ENCODE peak calls at places on chromosomes 13 and 19, in eight cellular contexts. Z is right atrium auricular region; D is psoas muscle; E is coronary artery; B is CD8-positive, alpha-beta T cell; H is IMR-90; Y is heart left ventricle; F is heart right ventricle. R is an unnamed sample.

GRCh38 chr19:53917356-53917755 is 8.3 kb downstream of the CACNG7 start:
- DNase-seq in Z (no peak), D (no peak), E (no peak), B (no peak), H (no peak), Y (no peak), F (no peak), R (no peak)

GRCh38 chr19:41376241-41376997 is at the start of gene TMEM91:
- DNase-seq in Z (no peak), D (peak; percentile 52), E (no peak), B (no peak), H (no peak), Y (peak; percentile 32), F (peak; percentile 29), R (no peak)

GRCh38 chr13:80562423-80562822 is 221.5 kb upstream of the SPRY2 start:
- DNase-seq in Z (no peak), D (no peak), E (no peak), B (no peak), H (no peak), Y (no peak), F (no peak), R (no peak)

GRCh38 chr13:31638577-31638976 is 100.7 kb upstream of the RXFP2 start:
- DNase-seq in Z (no peak), D (no peak), E (no peak), B (no peak), H (peak; percentile 65), Y (no peak), F (peak; percentile 8), R (no peak)

GRCh38 chr19:53432088-53432661 is 391 bp downstream of the ZNF761 start:
- DNase-seq in Z (peak; percentile 60), D (peak; percentile 48), E (peak; percentile 76), B (no peak), H (peak; percentile 13), Y (peak; percentile 24), F (peak; percentile 21), R (no peak)

GRCh38 chr13:75258159-75258782 is 223.7 kb downstream of the TBC1D4 start:
- DNase-seq in Z (no peak), D (no peak), E (no peak), B (no peak), H (peak; percentile 55), Y (no peak), F (no peak), R (peak; percentile 4)

GRCh38 chr13:33380487-33381079 is 95.0 kb upstream of the STARD13 start:
- DNase-seq in Z (no peak), D (no peak), E (no peak), B (no peak), H (no peak), Y (no peak), F (no peak), R (no peak)

GRCh38 chr13:99119686-99120085 is 81.0 kb upstream of the UBAC2 start:
- DNase-seq in Z (no peak), D (no peak), E (no peak), B (no peak), H (no peak), Y (no peak), F (no peak), R (no peak)

GRCh38 chr19:38451036-38451435 is 17.5 kb downstream of the RYR1 start:
- DNase-seq in Z (no peak), D (no peak), E (no peak), B (no peak), H (no peak), Y (no peak), F (no peak), R (no peak)

GRCh38 chr19:11483176-11484111 is 2.6 kb upstream of the ELAVL3 start:
- DNase-seq in Z (no peak), D (no peak), E (no peak), B (no peak), H (no peak), Y (no peak), F (no peak), R (no peak)

GRCh38 chr19:54646331-54646841 is 16.1 kb downstream of the LILRB1 start:
- DNase-seq in Z (no peak), D (no peak), E (no peak), B (peak; percentile 21), H (no peak), Y (no peak), F (no peak), R (no peak)

GRCh38 chr19:32676186-32676894 is 692 bp downstream of the RGS9BP start:
- DNase-seq in Z (no peak), D (no peak), E (no peak), B (no peak), H (no peak), Y (no peak), F (no peak), R (no peak)

GRCh38 chr13:33479066-33479465 is 193.5 kb upstream of the STARD13 start:
- DNase-seq in Z (no peak), D (no peak), E (no peak), B (no peak), H (no peak), Y (no peak), F (no peak), R (no peak)

GRCh38 chr19:16676101-16676798 is 15.3 kb downstream of the TMEM38A start:
- DNase-seq in Z (no peak), D (no peak), E (no peak), B (no peak), H (no peak), Y (no peak), F (no peak), R (no peak)

GRCh38 chr13:98297043-98297442 is 120.0 kb upstream of the RNF113B start:
- DNase-seq in Z (no peak), D (no peak), E (no peak), B (no peak), H (no peak), Y (no peak), F (no peak), R (peak; percentile 63)

GRCh38 chr13:112779856-112780604 is 90.2 kb downstream of the ATP11A start:
- DNase-seq in Z (peak; percentile 54), D (no peak), E (no peak), B (no peak), H (peak; percentile 52), Y (no peak), F (no peak), R (no peak)

GRCh38 chr13:23488442-23488841 is 54.9 kb upstream of the SACS start:
- DNase-seq in Z (no peak), D (no peak), E (no peak), B (no peak), H (peak; percentile 79), Y (peak; percentile 17), F (peak; percentile 25), R (peak; percentile 97)

DNA sequence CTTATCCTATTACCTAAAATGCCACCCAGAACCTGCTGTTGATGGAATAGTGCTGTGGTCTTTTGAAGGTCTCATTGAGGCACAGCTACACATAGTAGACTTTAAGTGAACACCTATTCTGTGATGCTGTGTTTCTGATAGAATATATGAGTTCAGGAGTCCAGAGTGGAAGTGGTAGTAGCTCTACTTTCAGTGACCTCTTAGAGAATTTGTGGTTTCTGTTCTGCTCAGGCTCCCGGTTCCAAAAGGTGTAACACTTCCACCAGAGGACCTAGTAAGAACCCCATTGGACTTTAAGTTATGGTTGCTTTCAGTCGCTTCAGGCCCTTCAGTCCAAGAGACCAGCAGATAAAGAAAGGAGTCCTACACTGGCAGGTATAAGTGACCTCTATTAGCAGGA is 11.4 kb upstream of the MYCBP2 start:
- DNase-seq in Z (no peak), D (no peak), E (no peak), B (no peak), H (no peak), Y (no peak), F (no peak), R (no peak)
- H3K4me3 ChIP-seq in Z (no peak overlapping the region), D (no peak overlapping the region), E (no peak overlapping the region), B (no peak overlapping the region), H (no peak overlapping the region), Y (no peak overlapping the region), F (no peak overlapping the region), R (no peak overlapping the region)

GRCh38 chr13:88979465-88980180 is 1308.5 kb downstream of the SLITRK5 start:
- DNase-seq in Z (no peak), D (no peak), E (no peak), B (no peak), H (no peak), Y (peak; percentile 15), F (peak; percentile 21), R (peak; percentile 23)
- TF ChIP-seq CTCF in Z (peak; percentile 44), D (no peak), E (no peak), B (no peak), H (no peak), Y (peak; percentile 19), F (peak; percentile 26), R (peak; percentile 37)

DNA sequence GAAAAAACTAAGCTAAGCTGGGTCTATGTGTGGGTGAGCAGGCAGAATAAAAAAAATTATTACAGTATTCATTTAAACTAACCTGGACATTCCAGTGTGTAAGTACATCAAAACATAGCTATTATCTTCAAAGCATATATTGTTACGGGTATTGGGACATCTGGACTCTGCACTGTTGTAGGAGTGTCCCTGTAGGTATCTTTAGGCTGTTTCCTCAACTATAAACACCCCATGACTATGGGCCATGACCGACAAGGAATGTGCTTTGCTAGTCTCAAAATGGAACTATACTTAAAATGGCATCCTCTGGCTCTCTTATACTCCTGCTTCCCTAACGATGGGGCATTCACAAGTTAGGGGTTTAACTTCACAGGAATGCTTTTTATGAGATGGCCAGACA is 3.4 kb downstream of the SCGB2B2 start:
- DNase-seq in Z (no peak), D (no peak), E (no peak), B (no peak), H (no peak), Y (no peak), F (no peak), R (no peak)
- H3K4me3 ChIP-seq in Z (no peak overlapping the region), D (peak overlapping the region; percentile 83), E (no peak overlapping the region), B (no peak overlapping the region), H (no peak overlapping the region), Y (no peak overlapping the region), F (no peak overlapping the region), R (no peak overlapping the region)

GRCh38 chr13:58991826-58992477 is 1171.8 kb downstream of the DIAPH3 start:
- DNase-seq in Z (no peak), D (no peak), E (no peak), B (no peak), H (no peak), Y (no peak), F (no peak), R (no peak)

GRCh38 chr13:58992478-58993042 is 1171.2 kb downstream of the DIAPH3 start:
- DNase-seq in Z (no peak), D (no peak), E (no peak), B (no peak), H (no peak), Y (no peak), F (no peak), R (no peak)

GRCh38 chr13:58999851-59000250 is 1163.9 kb downstream of the DIAPH3 start:
- DNase-seq in Z (no peak), D (no peak), E (no peak), B (no peak), H (no peak), Y (no peak), F (no peak), R (no peak)

GRCh38 chr13:58994077-58994476 is 1169.7 kb downstream of the DIAPH3 start:
- DNase-seq in Z (no peak), D (no peak), E (no peak), B (no peak), H (no peak), Y (no peak), F (no peak), R (no peak)

DNA sequence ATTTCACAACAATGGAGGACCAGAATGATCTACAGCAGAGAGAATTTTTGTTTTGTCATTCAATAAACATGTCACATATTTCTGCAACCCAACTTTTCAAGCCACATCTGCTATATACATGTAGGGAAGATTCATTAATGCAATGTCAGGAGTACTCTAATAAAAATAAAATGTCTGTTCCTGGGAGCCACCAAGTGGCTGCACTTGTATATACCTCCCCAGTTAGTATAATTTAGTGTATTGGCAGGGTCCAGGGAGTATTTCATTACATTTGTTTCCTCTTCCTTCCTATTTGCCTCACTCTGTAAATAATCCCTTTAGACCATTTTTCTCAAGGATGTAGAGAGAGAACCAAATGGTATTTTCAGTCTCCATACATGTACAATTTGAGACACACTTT is 1169.0 kb downstream of the DIAPH3 start:
- DNase-seq in Z (no peak), D (no peak), E (no peak), B (no peak), H (no peak), Y (no peak), F (no peak), R (no peak)
- TF ChIP-seq CTCF in Z (peak; percentile 22), D (no peak), E (no peak), B (no peak), H (no peak), Y (peak; percentile 11), F (peak; percentile 9), R (peak; percentile 15)

R was measured in LNCaP clone FGC.